ENCODE peak calls at places on chromosomes 13 and 19, in ten cellular contexts. W, R, C, A, Z, E, V, K, O and F are unnamed samples. For H3K4me1 and H3K27me3, the result is how much of the 10 kb centered on the place peaks cover.

GRCh38 chr13:32538234-32538620 is 368 bp downstream of the N4BP2L2 start:
- DNase-seq in W (no peak), R (no peak), C (peak), A (no peak), Z (peak), E (peak), V (peak), K (peak), O (peak), F (no peak)

GRCh38 chr19:50333235-50333736 is 4.1 kb upstream of the KCNC3 start:
- DNase-seq in W (peak), R (peak), C (peak), A (peak), Z (peak), E (peak), V (peak), K (peak), O (peak), F (peak)

GRCh38 chr13:33696530-33696929 is 121.4 kb upstream of the RFC3 start:
- DNase-seq in W (no peak), R (no peak), C (no peak), A (no peak), Z (no peak), E (no peak), V (no peak), K (no peak), O (no peak), F (no peak)

GRCh38 chr13:95245072-95245471 is 56.2 kb downstream of the ABCC4 start:
- DNase-seq in W (no peak), R (no peak), C (no peak), A (no peak), Z (no peak), E (no peak), V (no peak), K (no peak), O (no peak), F (no peak)

GRCh38 chr19:324716-325115 is 19.9 kb downstream of the MIER2 start:
- DNase-seq in W (no peak), R (no peak), C (no peak), A (no peak), Z (no peak), E (no peak), V (no peak), K (no peak), O (no peak), F (no peak)

GRCh38 chr19:33399081-33399744 is 25.7 kb downstream of the CEBPG start:
- DNase-seq in W (no peak), R (no peak), C (peak), A (no peak), Z (peak), E (no peak), V (no peak), K (no peak), O (no peak), F (no peak)

GRCh38 chr19:48053856-48054255 is 10.0 kb upstream of the CABP5 start:
- DNase-seq in W (no peak), R (no peak), C (no peak), A (no peak), Z (no peak), E (no peak), V (no peak), K (no peak), O (no peak), F (no peak)

GRCh38 chr19:18109731-18110671 is 12.4 kb downstream of the MAST3 start:
- DNase-seq in W (peak), R (no peak), C (peak), A (no peak), Z (peak), E (peak), V (peak), K (peak), O (peak), F (no peak)

GRCh38 chr19:44303976-44304568 is 753 bp downstream of the ZNF235 start:
- DNase-seq in W (no peak), R (no peak), C (no peak), A (no peak), Z (no peak), E (peak), V (no peak), K (peak), O (no peak), F (peak)

GRCh38 chr13:50230365-50230978 is 215.2 kb downstream of the KCNRG start:
- DNase-seq in W (no peak), R (no peak), C (no peak), A (no peak), Z (no peak), E (no peak), V (no peak), K (peak), O (no peak), F (no peak)

GRCh38 chr13:107370036-107370785 is 802.3 kb upstream of the ARGLU1 start:
- DNase-seq in W (no peak), R (no peak), C (no peak), A (no peak), Z (no peak), E (no peak), V (no peak), K (peak), O (no peak), F (no peak)

GRCh38 chr19:50803633-50804419 is 13.6 kb downstream of the ACP4 start:
- DNase-seq in W (no peak), R (no peak), C (no peak), A (no peak), Z (no peak), E (peak), V (no peak), K (peak), O (no peak), F (no peak)

GRCh38 chr19:1016647-1017114 is 4.2 kb downstream of the TMEM259 start:
- DNase-seq in W (no peak), R (no peak), C (peak), A (no peak), Z (peak), E (no peak), V (peak), K (peak), O (peak), F (no peak)

GRCh38 chr13:40580566-40581276 is 85.7 kb downstream of the FOXO1 start:
- DNase-seq in W (no peak), R (no peak), C (peak), A (no peak), Z (no peak), E (no peak), V (no peak), K (no peak), O (no peak), F (no peak)

GRCh38 chr13:66329988-66330429 is 900.1 kb downstream of the PCDH9 start:
- DNase-seq in W (no peak), R (no peak), C (no peak), A (no peak), Z (no peak), E (no peak), V (no peak), K (no peak), O (no peak), F (no peak)

GRCh38 chr13:114161644-114162532 is 17.2 kb upstream of the CFAP97D2 start:
- DNase-seq in W (peak), R (no peak), C (peak), A (no peak), Z (peak), E (no peak), V (peak), K (no peak), O (peak), F (no peak)

DNA sequence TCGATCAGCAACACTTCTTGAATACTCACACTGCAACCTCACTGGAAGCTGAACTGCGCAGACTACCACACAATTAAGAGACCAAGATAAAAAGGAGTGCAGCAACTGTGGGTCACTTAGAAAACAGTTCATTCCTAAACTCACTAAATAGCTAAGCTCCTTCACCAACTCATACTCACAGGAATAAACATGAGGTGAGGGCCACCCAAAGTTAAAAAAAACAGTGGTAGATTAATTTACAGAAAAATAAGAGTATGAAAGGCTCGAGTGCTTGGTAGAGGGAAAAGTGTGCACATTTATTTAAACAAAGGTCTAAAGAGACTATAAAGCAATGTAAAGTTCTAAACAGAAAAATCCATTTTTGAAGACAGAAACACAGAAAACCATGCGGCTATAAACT is 7.6 kb downstream of the ANKRD10 start:
- DNase-seq in W (no peak), R (no peak), C (no peak), A (no peak), Z (no peak), E (no peak), V (no peak), K (no peak), O (no peak), F (no peak)
- H3K4me1 ChIP-seq in W (under half), R (under half), C (half or more), A (half or more), Z (under half), E (under half), V (under half), K (under half), O (half or more), F (under half)

GRCh38 chr19:46113726-46114125 is 10.8 kb downstream of the IGFL3 start:
- DNase-seq in W (no peak), R (no peak), C (no peak), A (no peak), Z (no peak), E (no peak), V (no peak), K (peak), O (no peak), F (no peak)
- H3K27me3 ChIP-seq in W (under half), R (under half), C (under half), A (under half), Z (under half), E (under half), V (under half), K (half or more), O (half or more), F (under half)

DNA sequence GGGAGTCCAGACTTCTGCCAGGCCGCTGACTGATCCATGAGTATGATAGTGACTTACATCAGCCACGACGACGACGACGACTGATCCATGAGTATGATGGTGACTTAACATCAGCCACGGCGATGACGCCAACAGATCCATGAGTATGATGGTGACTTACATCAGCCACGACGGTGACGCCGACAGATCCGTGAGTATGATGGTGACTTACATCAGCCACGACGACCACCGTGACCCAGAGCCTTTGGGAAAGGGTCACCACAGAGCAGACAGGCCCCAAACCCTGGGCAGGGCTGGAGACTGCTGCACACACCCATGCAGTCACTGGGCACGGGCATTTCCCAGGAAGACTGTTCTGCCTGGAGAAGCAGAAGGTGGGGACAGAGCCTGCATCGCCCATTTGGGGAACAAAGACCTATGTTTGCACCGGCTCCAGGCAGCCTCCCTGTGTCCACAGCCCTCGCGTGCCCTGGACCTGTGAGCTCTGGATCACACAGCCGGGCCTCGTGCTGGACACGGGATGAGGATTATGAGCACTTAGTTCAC is 130.9 kb upstream of the SPACA7 start:
- DNase-seq in W (no peak), R (no peak), C (no peak), A (no peak), Z (no peak), E (no peak), V (no peak), K (no peak), O (no peak), F (no peak)
- H3K4me3 ChIP-seq in W (no peak), R (no peak), C (no peak), A (no peak), Z (no peak), E (no peak), V (no peak), K (no peak), O (no peak), F (no peak)

DNA sequence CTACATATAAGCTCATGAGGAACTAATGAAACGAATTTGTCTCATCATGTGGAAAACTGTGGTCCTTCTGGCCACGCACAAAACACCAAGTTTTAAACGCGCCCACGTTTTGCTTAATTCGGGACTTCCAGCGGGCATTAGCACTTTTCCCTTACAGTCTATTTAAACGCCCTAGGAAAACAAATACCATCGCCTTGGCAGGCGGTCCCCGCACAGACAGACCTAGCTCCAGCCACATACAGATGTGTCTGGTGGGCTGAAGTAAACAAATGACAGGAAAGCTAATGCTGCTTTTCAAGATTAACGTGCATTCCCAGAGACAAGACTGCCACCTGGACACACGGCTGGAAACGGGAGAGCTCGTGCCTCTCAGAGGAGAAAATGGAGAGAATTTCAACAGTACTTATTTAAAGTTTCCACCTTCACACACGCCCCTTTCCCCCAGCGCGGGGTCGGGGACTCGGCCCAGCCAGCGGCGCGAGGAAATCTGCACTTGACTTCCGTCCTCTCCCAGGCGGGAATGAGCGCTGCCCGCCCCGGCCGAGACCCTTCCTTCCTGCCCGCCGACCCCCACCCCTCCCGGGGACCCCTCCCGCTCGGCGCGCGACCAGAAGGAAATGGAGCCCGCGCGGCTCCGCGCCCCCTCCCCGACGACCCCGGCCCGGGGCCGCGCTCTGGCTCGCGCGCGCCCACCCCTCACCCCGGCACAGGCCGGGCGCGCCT is 929 bp downstream of the USP12 start:
- DNase-seq in W (peak), R (no peak), C (peak), A (peak), Z (peak), E (peak), V (peak), K (no peak), O (peak), F (peak)
- H3K4me1 ChIP-seq in W (under half), R (under half), C (under half), A (under half), Z (under half), E (under half), V (under half), K (under half), O (half or more), F (under half)

GRCh38 chr19:4279530-4280422 is 710 bp downstream of the SHD start:
- DNase-seq in W (no peak), R (no peak), C (no peak), A (no peak), Z (no peak), E (no peak), V (no peak), K (no peak), O (no peak), F (no peak)
- H3K27me3 ChIP-seq in W (under half), R (under half), C (under half), A (under half), Z (under half), E (half or more), V (under half), K (half or more), O (half or more), F (under half)

GRCh38 chr19:2042485-2043268 is 8.4 kb downstream of the MKNK2 start:
- DNase-seq in W (peak), R (no peak), C (peak), A (no peak), Z (peak), E (peak), V (peak), K (no peak), O (no peak), F (no peak)

GRCh38 chr19:2043269-2043641 is 7.8 kb downstream of the MKNK2 start:
- DNase-seq in W (peak), R (no peak), C (peak), A (no peak), Z (no peak), E (no peak), V (peak), K (no peak), O (no peak), F (no peak)

GRCh38 chr19:2040647-2041435 is 10.2 kb downstream of the MKNK2 start:
- DNase-seq in W (peak), R (no peak), C (no peak), A (no peak), Z (no peak), E (no peak), V (no peak), K (no peak), O (no peak), F (peak)

GRCh38 chr19:2041436-2041685 is 9.7 kb downstream of the MKNK2 start:
- DNase-seq in W (no peak), R (no peak), C (no peak), A (no peak), Z (no peak), E (no peak), V (no peak), K (no peak), O (no peak), F (peak)

DNA sequence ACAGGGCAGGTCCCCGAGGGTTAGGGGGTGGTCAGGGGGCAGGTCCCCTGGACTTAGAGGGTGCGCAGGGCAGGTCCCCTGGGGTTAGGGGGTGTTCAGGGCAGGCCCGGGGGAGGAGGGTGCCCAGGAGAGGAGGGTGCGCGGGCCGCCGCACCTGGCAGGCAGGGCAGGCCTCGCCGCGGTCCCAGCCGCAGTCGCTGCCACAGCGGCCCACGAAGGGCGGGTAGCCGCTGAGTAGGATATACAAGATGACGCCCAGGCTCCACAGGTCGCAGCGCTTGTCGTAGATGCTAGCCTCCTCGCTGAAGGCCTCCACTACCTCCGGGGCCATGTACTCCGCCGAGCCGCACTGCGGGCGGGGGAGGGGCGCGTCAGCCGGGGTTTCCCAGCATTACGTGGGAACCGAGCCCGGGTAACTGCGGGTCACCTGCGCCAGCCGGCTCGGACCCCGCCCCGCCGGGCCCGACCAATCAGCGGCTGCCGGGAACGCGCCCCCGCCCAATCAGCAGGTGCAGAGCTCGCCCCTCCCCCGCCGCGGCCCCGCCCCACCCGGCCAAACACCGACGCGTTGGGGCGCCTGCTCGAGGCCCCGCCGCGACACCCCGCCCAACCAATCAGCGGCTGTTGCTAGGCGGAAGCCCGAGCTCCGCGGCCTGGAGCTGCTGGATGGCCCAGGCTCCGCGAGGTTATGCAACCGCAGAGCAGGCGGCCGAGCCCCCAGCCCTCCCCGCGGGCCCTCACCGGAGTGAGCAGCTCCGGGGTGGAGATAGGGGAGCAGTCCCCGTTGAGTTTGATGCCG is 9.2 kb downstream of the MKNK2 start:
- DNase-seq in W (peak), R (peak), C (peak), A (peak), Z (peak), E (peak), V (peak), K (peak), O (peak), F (peak)
- H3K4me3 ChIP-seq in W (peak), R (peak), C (no peak), A (peak), Z (peak), E (peak), V (peak), K (peak), O (peak), F (peak)

GRCh38 chr13:37085656-37086055 is 19.8 kb downstream of the CSNK1A1L start:
- DNase-seq in W (no peak), R (no peak), C (no peak), A (no peak), Z (no peak), E (no peak), V (no peak), K (no peak), O (no peak), F (no peak)
- H3K4me1 ChIP-seq in W (under half), R (under half), C (under half), A (under half), Z (under half), E (under half), V (under half), K (under half), O (under half), F (under half)

GRCh38 chr13:43785166-43785680 is 1.5 kb downstream of the ENOX1 start:
- DNase-seq in W (no peak), R (no peak), C (no peak), A (no peak), Z (no peak), E (no peak), V (no peak), K (no peak), O (no peak), F (no peak)
- H3K27me3 ChIP-seq in W (under half), R (under half), C (under half), A (under half), Z (under half), E (under half), V (under half), K (under half), O (under half), F (under half)

GRCh38 chr19:15050639-15051038 is 1.4 kb downstream of the CASP14 start:
- DNase-seq in W (no peak), R (no peak), C (no peak), A (no peak), Z (no peak), E (no peak), V (no peak), K (no peak), O (no peak), F (no peak)
- H3K4me3 ChIP-seq in W (no peak), R (no peak), C (no peak), A (no peak), Z (no peak), E (no peak), V (no peak), K (no peak), O (no peak), F (no peak)